ENCODE peak calls at places on chromosomes 16 and 17, in six cellular contexts. M, Z, P, B, L and R are unnamed samples.

GRCh38 chr16:9333515-9333914 is 242.1 kb downstream of the HAPSTR1 start:
- DNase-seq in M (no peak), Z (no peak), P (no peak), B (no peak), L (no peak), R (no peak)

GRCh38 chr16:77317059-77317458 is 117.8 kb downstream of the ADAMTS18 start:
- DNase-seq in M (no peak), Z (no peak), P (no peak), B (no peak), L (no peak), R (no peak)

GRCh38 chr17:44465897-44466296 is 37.3 kb downstream of the GPATCH8 start:
- DNase-seq in M (no peak), Z (no peak), P (no peak), B (no peak), L (no peak), R (no peak)

GRCh38 chr16:37511-37910 is 15.9 kb downstream of the POLR3K start:
- DNase-seq in M (no peak), Z (no peak), P (no peak), B (no peak), L (no peak), R (no peak)

GRCh38 chr17:36900130-36900590 is 37.1 kb upstream of the LHX1 start:
- DNase-seq in M (no peak), Z (no peak), P (no peak), B (no peak), L (no peak), R (no peak)

GRCh38 chr16:72124761-72125634 is 31.4 kb downstream of the DHX38 start:
- DNase-seq in M (peak; percentile 26), Z (peak; percentile 64), P (peak; percentile 42), B (peak; percentile 74), L (peak; percentile 93), R (peak; percentile 63)

GRCh38 chr17:52027081-52027480 is 131.4 kb downstream of the CA10 start:
- DNase-seq in M (no peak), Z (no peak), P (no peak), B (no peak), L (no peak), R (no peak)

GRCh38 chr16:88479795-88480760 is 27.0 kb downstream of the ZFPM1 start:
- DNase-seq in M (no peak), Z (no peak), P (no peak), B (no peak), L (no peak), R (no peak)

DNA sequence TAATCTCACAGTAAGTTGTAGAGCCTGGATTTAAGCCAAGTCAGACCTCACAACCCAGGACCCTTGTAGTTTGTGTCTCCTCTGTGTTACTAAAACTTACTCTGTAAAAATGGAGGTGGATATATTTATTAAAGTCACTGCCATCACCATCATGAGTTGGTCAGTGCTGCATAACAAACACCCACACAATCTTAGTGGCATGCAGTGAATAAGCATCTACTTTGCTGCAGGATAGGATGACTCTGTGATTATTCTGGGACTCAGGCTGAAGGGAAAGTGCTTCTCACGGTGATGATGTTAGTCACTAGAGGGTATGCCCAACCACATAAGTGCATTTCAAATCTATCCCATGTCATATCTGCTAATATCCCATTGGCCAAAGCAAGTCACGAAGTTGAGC is 398.7 kb downstream of the XYLT1 start:
- DNase-seq in M (no peak), Z (no peak), P (no peak), B (no peak), L (no peak), R (no peak)
- TF ChIP-seq POLR2A in M (no peak), Z (no peak), P (no peak), B (no peak), L (no peak), R (no peak)

GRCh38 chr17:5022171-5022711 is 13.0 kb downstream of the SLC52A1 start:
- DNase-seq in M (no peak), Z (no peak), P (no peak), B (no peak), L (no peak), R (no peak)

GRCh38 chr17:5024604-5025003 is 10.6 kb downstream of the SLC52A1 start:
- DNase-seq in M (no peak), Z (no peak), P (no peak), B (no peak), L (no peak), R (no peak)

GRCh38 chr17:5020502-5021023 is 14.7 kb downstream of the SLC52A1 start:
- DNase-seq in M (no peak), Z (no peak), P (no peak), B (no peak), L (no peak), R (no peak)

GRCh38 chr17:5027299-5027698 is 7.9 kb downstream of the SLC52A1 start:
- DNase-seq in M (no peak), Z (no peak), P (no peak), B (no peak), L (no peak), R (no peak)

DNA sequence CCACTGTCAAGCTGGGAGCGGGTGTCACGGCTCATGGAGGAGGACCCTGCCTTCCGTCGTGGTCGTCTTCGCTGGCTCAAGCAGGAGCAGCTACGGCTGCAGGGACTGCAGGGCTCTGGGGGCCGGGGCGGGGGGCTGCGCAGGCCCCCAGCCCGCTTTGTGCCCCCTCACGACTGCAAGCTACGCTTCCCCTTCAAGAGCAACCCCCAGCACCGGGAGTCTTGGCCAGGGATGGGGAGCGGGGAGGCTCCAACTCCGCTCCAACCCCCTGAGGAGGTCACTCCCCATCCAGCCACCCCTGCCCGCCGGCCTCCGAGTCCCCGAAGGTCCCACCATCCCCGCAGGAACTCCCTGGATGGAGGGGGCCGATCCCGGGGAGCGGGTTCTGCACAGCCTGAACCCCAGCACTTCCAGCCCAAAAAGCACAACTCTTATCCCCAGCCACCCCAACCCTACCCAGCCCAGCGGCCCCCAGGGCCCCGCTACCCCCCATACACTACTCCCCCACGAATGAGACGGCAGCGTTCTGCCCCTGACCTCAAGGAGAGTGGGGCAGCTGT is 11.6 kb downstream of the SLC52A1 start:
- DNase-seq in M (no peak), Z (no peak), P (no peak), B (no peak), L (no peak), R (no peak)
- TF ChIP-seq POLR2A in M (no peak), Z (no peak), P (no peak), B (no peak), L (no peak), R (no peak)

GRCh38 chr17:17823433-17824118 is 13.2 kb downstream of the SREBF1 start:
- DNase-seq in M (no peak), Z (peak; percentile 99), P (peak; percentile 56), B (peak; percentile 90), L (peak; percentile 97), R (peak; percentile 100)
- TF ChIP-seq POLR2A in M (peak; percentile 50), Z (no peak), P (no peak), B (no peak), L (no peak), R (no peak)

GRCh38 chr16:11588321-11589244 is 1.9 kb upstream of the LITAF start:
- DNase-seq in M (no peak), Z (no peak), P (no peak), B (no peak), L (no peak), R (no peak)

GRCh38 chr16:11587643-11588247 is 1.0 kb upstream of the LITAF start:
- DNase-seq in M (no peak), Z (no peak), P (no peak), B (no peak), L (no peak), R (no peak)

GRCh38 chr16:11586375-11586855 is 304 bp downstream of the LITAF start:
- DNase-seq in M (no peak), Z (no peak), P (no peak), B (no peak), L (no peak), R (no peak)

GRCh38 chr16:11585460-11586374 is 1.0 kb downstream of the LITAF start:
- DNase-seq in M (no peak), Z (no peak), P (no peak), B (peak; percentile 42), L (no peak), R (no peak)

GRCh38 chr16:11586856-11587642 is at the start of gene LITAF:
- DNase-seq in M (no peak), Z (peak; percentile 83), P (no peak), B (peak; percentile 55), L (peak; percentile 94), R (peak; percentile 78)
- TF ChIP-seq POLR2A in M (peak; percentile 81), Z (peak; percentile 63), P (peak; percentile 57), B (peak; percentile 58), L (peak; percentile 49), R (peak; percentile 52)

DNA sequence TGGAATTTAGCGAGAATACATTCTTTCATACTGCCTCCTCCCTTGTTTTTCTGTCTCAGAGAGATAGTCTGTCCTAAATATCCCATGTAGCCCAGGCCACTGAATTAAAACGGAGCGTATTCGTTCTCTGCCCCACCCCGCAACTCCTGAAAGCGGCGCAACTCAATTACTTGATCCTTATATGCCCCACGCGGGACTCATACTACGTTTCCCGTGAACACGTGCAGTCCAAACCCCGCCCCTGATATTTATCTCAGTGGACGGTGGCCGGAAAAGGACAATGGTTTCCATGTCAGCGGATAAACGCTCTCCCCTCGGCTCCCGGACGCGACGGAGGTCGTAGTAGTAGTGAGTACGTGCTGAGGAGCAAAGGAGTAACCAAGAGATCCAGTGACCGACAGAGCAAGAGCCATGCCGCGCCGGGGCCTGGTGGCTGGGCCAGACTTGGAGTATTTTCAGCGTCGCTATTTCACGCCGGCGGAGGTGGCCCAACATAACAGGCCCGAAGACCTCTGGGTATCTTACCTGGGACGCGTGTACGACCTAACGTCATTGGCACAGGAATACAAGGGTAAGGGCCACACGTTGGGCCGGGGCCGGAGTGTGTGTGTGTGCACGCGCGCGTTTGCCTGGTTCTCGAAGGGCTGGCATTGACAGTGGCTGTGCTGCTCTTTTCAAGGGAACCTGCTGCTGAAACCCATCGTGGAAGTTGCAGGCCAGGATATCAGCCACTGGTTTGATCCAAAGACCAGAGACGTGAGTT is at the start of gene CYB5D1:
- DNase-seq in M (no peak), Z (peak; percentile 67), P (peak; percentile 94), B (peak; percentile 98), L (peak; percentile 98), R (peak; percentile 70)
- TF ChIP-seq POLR2A in M (peak; percentile 59), Z (no peak), P (peak; percentile 59), B (peak; percentile 42), L (no peak), R (no peak)

GRCh38 chr16:52227851-52228250 is 319.1 kb downstream of the TOX3 start:
- DNase-seq in M (no peak), Z (no peak), P (no peak), B (no peak), L (no peak), R (no peak)
- TF ChIP-seq POLR2A in M (no peak), Z (no peak), P (no peak), B (no peak), L (no peak), R (no peak)

GRCh38 chr16:23710504-23710903 is 2.5 kb downstream of the ERN2 start:
- DNase-seq in M (no peak), Z (no peak), P (no peak), B (no peak), L (no peak), R (no peak)

GRCh38 chr16:23710008-23710407 is 3.0 kb downstream of the ERN2 start:
- DNase-seq in M (no peak), Z (no peak), P (no peak), B (no peak), L (no peak), R (no peak)

GRCh38 chr16:23709536-23709935 is 3.5 kb downstream of the ERN2 start:
- DNase-seq in M (no peak), Z (no peak), P (no peak), B (no peak), L (no peak), R (no peak)

GRCh38 chr16:23711785-23712184 is 1.2 kb downstream of the ERN2 start:
- DNase-seq in M (no peak), Z (no peak), P (no peak), B (no peak), L (no peak), R (no peak)

GRCh38 chr16:23712976-23713375 is at the start of gene ERN2:
- DNase-seq in M (no peak), Z (no peak), P (no peak), B (no peak), L (no peak), R (no peak)
- TF ChIP-seq POLR2A in M (no peak), Z (no peak), P (no peak), B (no peak), L (no peak), R (no peak)